ENCODE peak calls at places on chromosome 4, in eight cellular contexts. One of them, this sample, is unnamed.

GRCh38 chr4:41157009-41157408 is 57.3 kb downstream of the APBB2 start:
- DNase-seq in fibroblast of mammary gland: no peak
- DNase-seq in RWPE1: no peak
- DNase-seq in occipital lobe: no peak
- DNase-seq in endothelial cell: no peak
- DNase-seq in stimulated activated CD4-positive, alpha-beta T cell treated with anti-CD3 and anti-CD28 coated beads, Interleukin-2, amount 100 ng/mL, for 48 hours: no peak
- DNase-seq in stomach: no peak
- DNase-seq in astrocyte of the spinal cord: no peak
- DNase-seq in this sample: no peak

GRCh38 chr4:504076-504475 is 5.1 kb downstream of the PIGG start:
- DNase-seq in fibroblast of mammary gland: no peak
- DNase-seq in RWPE1: no peak
- DNase-seq in occipital lobe: no peak
- DNase-seq in endothelial cell: no peak
- DNase-seq in stimulated activated CD4-positive, alpha-beta T cell treated with anti-CD3 and anti-CD28 coated beads, Interleukin-2, amount 100 ng/mL, for 48 hours: no peak
- DNase-seq in stomach: no peak
- DNase-seq in astrocyte of the spinal cord: peak
- DNase-seq in this sample: no peak

GRCh38 chr4:157072002-157072401 is 3.9 kb upstream of the GLRB start:
- DNase-seq in fibroblast of mammary gland: peak
- DNase-seq in RWPE1: peak
- DNase-seq in occipital lobe: no peak
- DNase-seq in endothelial cell: no peak
- DNase-seq in stimulated activated CD4-positive, alpha-beta T cell treated with anti-CD3 and anti-CD28 coated beads, Interleukin-2, amount 100 ng/mL, for 48 hours: no peak
- DNase-seq in stomach: no peak
- DNase-seq in astrocyte of the spinal cord: peak
- DNase-seq in this sample: peak

GRCh38 chr4:53852343-53852742 is 212.1 kb downstream of the CHIC2 start:
- DNase-seq in fibroblast of mammary gland: peak
- DNase-seq in RWPE1: no peak
- DNase-seq in occipital lobe: no peak
- DNase-seq in endothelial cell: no peak
- DNase-seq in stimulated activated CD4-positive, alpha-beta T cell treated with anti-CD3 and anti-CD28 coated beads, Interleukin-2, amount 100 ng/mL, for 48 hours: no peak
- DNase-seq in stomach: no peak
- DNase-seq in astrocyte of the spinal cord: peak
- DNase-seq in this sample: no peak

GRCh38 chr4:825969-826330 is at the start of gene CPLX1:
- DNase-seq in fibroblast of mammary gland: no peak
- DNase-seq in RWPE1: peak
- DNase-seq in occipital lobe: no peak
- DNase-seq in endothelial cell: peak
- DNase-seq in stimulated activated CD4-positive, alpha-beta T cell treated with anti-CD3 and anti-CD28 coated beads, Interleukin-2, amount 100 ng/mL, for 48 hours: no peak
- DNase-seq in stomach: peak
- DNase-seq in astrocyte of the spinal cord: no peak
- DNase-seq in this sample: peak

GRCh38 chr4:38034986-38035882 is 75.0 kb downstream of the PTTG2 start:
- DNase-seq in fibroblast of mammary gland: peak
- DNase-seq in RWPE1: peak
- DNase-seq in occipital lobe: no peak
- DNase-seq in endothelial cell: peak
- DNase-seq in stimulated activated CD4-positive, alpha-beta T cell treated with anti-CD3 and anti-CD28 coated beads, Interleukin-2, amount 100 ng/mL, for 48 hours: peak
- DNase-seq in stomach: no peak
- DNase-seq in astrocyte of the spinal cord: peak
- DNase-seq in this sample: peak

GRCh38 chr4:103099691-103100392 is at the start of gene BDH2:
- DNase-seq in fibroblast of mammary gland: peak
- DNase-seq in RWPE1: peak
- DNase-seq in occipital lobe: peak
- DNase-seq in endothelial cell: peak
- DNase-seq in stimulated activated CD4-positive, alpha-beta T cell treated with anti-CD3 and anti-CD28 coated beads, Interleukin-2, amount 100 ng/mL, for 48 hours: peak
- DNase-seq in stomach: peak
- DNase-seq in astrocyte of the spinal cord: peak
- DNase-seq in this sample: peak

GRCh38 chr4:181911420-181911819 is 331.8 kb upstream of the TENM3 start:
- DNase-seq in fibroblast of mammary gland: peak
- DNase-seq in RWPE1: no peak
- DNase-seq in occipital lobe: no peak
- DNase-seq in endothelial cell: no peak
- DNase-seq in stimulated activated CD4-positive, alpha-beta T cell treated with anti-CD3 and anti-CD28 coated beads, Interleukin-2, amount 100 ng/mL, for 48 hours: no peak
- DNase-seq in stomach: no peak
- DNase-seq in astrocyte of the spinal cord: peak
- DNase-seq in this sample: no peak

GRCh38 chr4:163132469-163133222 is 34.0 kb downstream of the NAF1 start:
- DNase-seq in fibroblast of mammary gland: no peak
- DNase-seq in RWPE1: no peak
- DNase-seq in occipital lobe: no peak
- DNase-seq in endothelial cell: no peak
- DNase-seq in stimulated activated CD4-positive, alpha-beta T cell treated with anti-CD3 and anti-CD28 coated beads, Interleukin-2, amount 100 ng/mL, for 48 hours: no peak
- DNase-seq in stomach: no peak
- DNase-seq in astrocyte of the spinal cord: no peak
- DNase-seq in this sample: no peak

GRCh38 chr4:101155368-101155767 is 192.0 kb downstream of the PPP3CA start:
- DNase-seq in fibroblast of mammary gland: peak
- DNase-seq in RWPE1: peak
- DNase-seq in occipital lobe: no peak
- DNase-seq in endothelial cell: no peak
- DNase-seq in stimulated activated CD4-positive, alpha-beta T cell treated with anti-CD3 and anti-CD28 coated beads, Interleukin-2, amount 100 ng/mL, for 48 hours: no peak
- DNase-seq in stomach: no peak
- DNase-seq in astrocyte of the spinal cord: peak
- DNase-seq in this sample: peak

GRCh38 chr4:3768842-3769641 is 2.9 kb downstream of the ADRA2C start:
- DNase-seq in fibroblast of mammary gland: no peak
- DNase-seq in RWPE1: no peak
- DNase-seq in occipital lobe: no peak
- DNase-seq in endothelial cell: no peak
- DNase-seq in stimulated activated CD4-positive, alpha-beta T cell treated with anti-CD3 and anti-CD28 coated beads, Interleukin-2, amount 100 ng/mL, for 48 hours: no peak
- DNase-seq in stomach: no peak
- DNase-seq in astrocyte of the spinal cord: no peak
- DNase-seq in this sample: no peak

GRCh38 chr4:101065346-101065745 is 282.0 kb downstream of the PPP3CA start:
- DNase-seq in fibroblast of mammary gland: no peak
- DNase-seq in RWPE1: no peak
- DNase-seq in occipital lobe: no peak
- DNase-seq in endothelial cell: no peak
- DNase-seq in stimulated activated CD4-positive, alpha-beta T cell treated with anti-CD3 and anti-CD28 coated beads, Interleukin-2, amount 100 ng/mL, for 48 hours: no peak
- DNase-seq in stomach: no peak
- DNase-seq in astrocyte of the spinal cord: no peak
- DNase-seq in this sample: no peak

This sample was measured in MCF 10A.